ENCODE peak calls at places on chromosome 15, in six cellular contexts. One of them, this sample, is unnamed.

GRCh38 chr15:74394090-74394846 is 26.8 kb upstream of the CYP11A1 start:
- DNase-seq in HFFc6: no peak
- DNase-seq in endothelial cell: no peak
- DNase-seq in ovary: no peak
- DNase-seq in cardiac fibroblast: no peak
- DNase-seq in GM23338: no peak
- DNase-seq in this sample: no peak

GRCh38 chr15:47885921-47886320 is 168.6 kb downstream of the SEMA6D start:
- DNase-seq in HFFc6: peak
- DNase-seq in endothelial cell: no peak
- DNase-seq in ovary: no peak
- DNase-seq in cardiac fibroblast: peak
- DNase-seq in GM23338: peak
- DNase-seq in this sample: no peak

GRCh38 chr15:53591041-53591440 is 168.4 kb downstream of the WDR72 start:
- DNase-seq in HFFc6: no peak
- DNase-seq in endothelial cell: no peak
- DNase-seq in ovary: no peak
- DNase-seq in cardiac fibroblast: no peak
- DNase-seq in GM23338: no peak
- DNase-seq in this sample: no peak

GRCh38 chr15:78365931-78366330 is 25.8 kb downstream of the CRABP1 start:
- DNase-seq in HFFc6: no peak
- DNase-seq in endothelial cell: no peak
- DNase-seq in ovary: no peak
- DNase-seq in cardiac fibroblast: peak
- DNase-seq in GM23338: no peak
- DNase-seq in this sample: no peak

GRCh38 chr15:44033894-44034293 is 161.2 kb downstream of the FRMD5 start:
- DNase-seq in HFFc6: peak
- DNase-seq in endothelial cell: no peak
- DNase-seq in ovary: no peak
- DNase-seq in cardiac fibroblast: peak
- DNase-seq in GM23338: no peak
- DNase-seq in this sample: peak

GRCh38 chr15:40283615-40284306 is 897 bp upstream of the ANKRD63 start:
- DNase-seq in HFFc6: no peak
- DNase-seq in endothelial cell: no peak
- DNase-seq in ovary: no peak
- DNase-seq in cardiac fibroblast: no peak
- DNase-seq in GM23338: peak
- DNase-seq in this sample: no peak

GRCh38 chr15:28881600-28881999 is 4.2 kb upstream of the APBA2 start:
- DNase-seq in HFFc6: no peak
- DNase-seq in endothelial cell: no peak
- DNase-seq in ovary: no peak
- DNase-seq in cardiac fibroblast: no peak
- DNase-seq in GM23338: no peak
- DNase-seq in this sample: no peak

GRCh38 chr15:83842281-83842680 is 188.4 kb downstream of the ADAMTSL3 start:
- DNase-seq in HFFc6: no peak
- DNase-seq in endothelial cell: no peak
- DNase-seq in ovary: no peak
- DNase-seq in cardiac fibroblast: no peak
- DNase-seq in GM23338: peak
- DNase-seq in this sample: no peak

GRCh38 chr15:99729920-99730319 is 3.3 kb downstream of the LYSMD4 start:
- DNase-seq in HFFc6: peak
- DNase-seq in endothelial cell: peak
- DNase-seq in ovary: peak
- DNase-seq in cardiac fibroblast: peak
- DNase-seq in GM23338: peak
- DNase-seq in this sample: no peak
- TF ChIP-seq CTCF in HFFc6: peak
- TF ChIP-seq CTCF in endothelial cell: no peak
- TF ChIP-seq CTCF in ovary: no peak
- TF ChIP-seq CTCF in cardiac fibroblast: peak
- TF ChIP-seq CTCF in GM23338: peak
- TF ChIP-seq CTCF in this sample: no peak

GRCh38 chr15:41985236-41986160 is 13.1 kb upstream of the EHD4 start:
- DNase-seq in HFFc6: no peak
- DNase-seq in endothelial cell: no peak
- DNase-seq in ovary: no peak
- DNase-seq in cardiac fibroblast: no peak
- DNase-seq in GM23338: no peak
- DNase-seq in this sample: no peak
- TF ChIP-seq CTCF in HFFc6: no peak
- TF ChIP-seq CTCF in endothelial cell: no peak
- TF ChIP-seq CTCF in ovary: no peak
- TF ChIP-seq CTCF in cardiac fibroblast: no peak
- TF ChIP-seq CTCF in GM23338: no peak
- TF ChIP-seq CTCF in this sample: no peak

GRCh38 chr15:35657679-35658201 is 111.8 kb upstream of the DPH6 start:
- DNase-seq in HFFc6: peak
- DNase-seq in endothelial cell: no peak
- DNase-seq in ovary: no peak
- DNase-seq in cardiac fibroblast: peak
- DNase-seq in GM23338: no peak
- DNase-seq in this sample: no peak
- TF ChIP-seq CTCF in HFFc6: no peak
- TF ChIP-seq CTCF in endothelial cell: no peak
- TF ChIP-seq CTCF in ovary: no peak
- TF ChIP-seq CTCF in cardiac fibroblast: no peak
- TF ChIP-seq CTCF in GM23338: no peak
- TF ChIP-seq CTCF in this sample: no peak

DNA sequence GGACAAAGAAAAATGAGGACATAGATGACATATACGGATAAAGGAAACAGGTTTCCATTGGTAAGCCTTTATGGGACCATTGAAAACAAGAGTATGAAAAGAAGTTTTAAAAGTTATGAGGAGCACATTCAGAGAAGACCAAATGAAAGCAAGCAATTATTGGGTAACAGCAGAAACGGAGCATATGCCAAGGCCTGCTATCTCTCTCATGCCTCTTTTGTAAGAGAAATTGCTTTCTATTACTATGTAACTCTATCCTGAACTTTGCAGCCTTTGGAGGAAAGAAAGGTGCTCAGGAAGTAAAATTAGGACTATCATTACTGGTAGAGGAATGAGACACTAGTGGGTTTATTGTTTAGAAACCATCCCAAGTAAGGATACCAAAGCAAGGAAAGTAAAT is 14.9 kb upstream of the DPH6 start:
- DNase-seq in HFFc6: no peak
- DNase-seq in endothelial cell: no peak
- DNase-seq in ovary: no peak
- DNase-seq in cardiac fibroblast: peak
- DNase-seq in GM23338: no peak
- DNase-seq in this sample: no peak
- TF ChIP-seq CTCF in HFFc6: no peak
- TF ChIP-seq CTCF in endothelial cell: no peak
- TF ChIP-seq CTCF in ovary: no peak
- TF ChIP-seq CTCF in cardiac fibroblast: no peak
- TF ChIP-seq CTCF in GM23338: no peak
- TF ChIP-seq CTCF in this sample: no peak

GRCh38 chr15:71485094-71485693 is 325.2 kb upstream of the NR2E3 start:
- DNase-seq in HFFc6: no peak
- DNase-seq in endothelial cell: no peak
- DNase-seq in ovary: no peak
- DNase-seq in cardiac fibroblast: no peak
- DNase-seq in GM23338: peak
- DNase-seq in this sample: no peak
- TF ChIP-seq CTCF in HFFc6: peak
- TF ChIP-seq CTCF in endothelial cell: peak
- TF ChIP-seq CTCF in ovary: no peak
- TF ChIP-seq CTCF in cardiac fibroblast: peak
- TF ChIP-seq CTCF in GM23338: peak
- TF ChIP-seq CTCF in this sample: peak

DNA sequence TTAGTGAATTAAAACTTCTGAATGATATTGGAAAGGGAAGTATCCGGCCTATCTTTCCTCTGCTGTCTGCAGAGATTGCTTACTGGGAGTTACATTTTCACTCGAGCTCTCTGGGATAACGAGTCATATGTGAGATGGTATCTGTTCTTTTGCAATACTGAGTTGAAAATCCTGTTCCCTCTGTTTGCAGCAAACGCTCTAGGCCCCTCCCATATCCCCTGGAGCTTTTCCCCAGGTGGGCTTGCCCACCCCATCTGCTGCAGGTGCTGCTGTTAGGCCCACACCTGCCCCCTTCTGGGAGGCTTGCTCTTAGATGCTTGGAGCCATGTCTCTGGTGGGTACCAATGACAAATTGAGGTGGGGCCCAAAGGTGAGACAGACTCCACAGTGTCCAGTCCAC is 42.7 kb upstream of the MTMR10 start:
- DNase-seq in HFFc6: no peak
- DNase-seq in endothelial cell: no peak
- DNase-seq in ovary: no peak
- DNase-seq in cardiac fibroblast: no peak
- DNase-seq in GM23338: no peak
- DNase-seq in this sample: no peak
- TF ChIP-seq CTCF in HFFc6: peak
- TF ChIP-seq CTCF in endothelial cell: no peak
- TF ChIP-seq CTCF in ovary: no peak
- TF ChIP-seq CTCF in cardiac fibroblast: no peak
- TF ChIP-seq CTCF in GM23338: no peak
- TF ChIP-seq CTCF in this sample: no peak

GRCh38 chr15:69838338-69838737 is 259.4 kb downstream of the TLE3 start:
- DNase-seq in HFFc6: no peak
- DNase-seq in endothelial cell: no peak
- DNase-seq in ovary: no peak
- DNase-seq in cardiac fibroblast: no peak
- DNase-seq in GM23338: no peak
- DNase-seq in this sample: no peak

GRCh38 chr15:69836526-69837230 is 261.0 kb downstream of the TLE3 start:
- DNase-seq in HFFc6: no peak
- DNase-seq in endothelial cell: no peak
- DNase-seq in ovary: no peak
- DNase-seq in cardiac fibroblast: no peak
- DNase-seq in GM23338: no peak
- DNase-seq in this sample: no peak

GRCh38 chr15:69834256-69834655 is 263.5 kb downstream of the TLE3 start:
- DNase-seq in HFFc6: no peak
- DNase-seq in endothelial cell: no peak
- DNase-seq in ovary: no peak
- DNase-seq in cardiac fibroblast: no peak
- DNase-seq in GM23338: no peak
- DNase-seq in this sample: no peak

GRCh38 chr15:69838951-69839350 is 258.8 kb downstream of the TLE3 start:
- DNase-seq in HFFc6: no peak
- DNase-seq in endothelial cell: no peak
- DNase-seq in ovary: no peak
- DNase-seq in cardiac fibroblast: no peak
- DNase-seq in GM23338: no peak
- DNase-seq in this sample: no peak

DNA sequence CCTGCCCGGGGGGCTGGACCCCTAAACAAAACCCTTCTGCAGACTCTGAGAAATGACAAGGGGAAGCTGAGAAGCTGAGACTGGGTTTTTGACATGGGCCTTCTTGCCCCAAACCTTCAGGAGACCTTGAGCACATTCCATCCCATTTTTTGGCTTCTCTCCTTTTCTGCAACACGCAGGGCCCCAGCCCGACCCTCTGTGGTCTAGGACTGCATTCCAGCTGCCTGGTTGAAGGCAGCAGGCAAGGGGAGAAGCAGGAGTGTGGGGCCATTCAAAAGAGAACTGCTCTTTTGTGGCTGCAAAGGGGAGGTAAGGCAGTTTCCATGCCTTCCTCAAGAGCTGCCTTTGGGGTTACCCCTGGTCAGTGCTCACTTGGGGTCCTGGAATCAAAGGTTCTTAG is 263.0 kb downstream of the TLE3 start:
- DNase-seq in HFFc6: no peak
- DNase-seq in endothelial cell: no peak
- DNase-seq in ovary: no peak
- DNase-seq in cardiac fibroblast: peak
- DNase-seq in GM23338: no peak
- DNase-seq in this sample: no peak
- TF ChIP-seq CTCF in HFFc6: no peak
- TF ChIP-seq CTCF in endothelial cell: no peak
- TF ChIP-seq CTCF in ovary: no peak
- TF ChIP-seq CTCF in cardiac fibroblast: no peak
- TF ChIP-seq CTCF in GM23338: no peak
- TF ChIP-seq CTCF in this sample: no peak